ENCODE peak calls at places on chromosomes 5 and 9, in seven cellular contexts. K is cardiac muscle cell; Z is CD8-positive, alpha-beta memory T cell; E is stimulated activated CD8-positive, alpha-beta memory T cell treated with anti-CD3 and anti-CD28 coated beads, Interleukin-4, amount 100 ng/mL, for 4 hours; G is frontal cortex; W is C1 segment of cervical spinal cord; S is RCC 7860. H is an unnamed sample.

GRCh38 chr5:155759252-155759651 is 567.7 kb upstream of the SGCD start:
- DNase-seq in Z (no peak), W (no peak), G (no peak), K (no peak), S (no peak), E (no peak), H (no peak)

GRCh38 chr9:110578896-110579752 is at the start of gene SVEP1:
- DNase-seq in E (no peak), Z (no peak), W (no peak), S (no peak), K (peak; percentile 75), G (peak; percentile 48), H (no peak)

GRCh38 chr5:35046754-35047153 is 995 bp downstream of the AGXT2 start:
- DNase-seq in W (no peak), G (no peak), Z (no peak), S (peak; percentile 94), E (no peak), K (peak; percentile 87), H (no peak)

GRCh38 chr5:116418016-116418415 is 156.6 kb downstream of the SEMA6A start:
- DNase-seq in E (no peak), G (no peak), W (no peak), Z (no peak), K (no peak), S (no peak), H (no peak)

GRCh38 chr5:149221326-149221725 is 50.3 kb upstream of the AFAP1L1 start:
- DNase-seq in S (no peak), E (no peak), Z (no peak), W (no peak), G (no peak), K (peak; percentile 42), H (no peak)

GRCh38 chr9:80503692-80504400 is 932.1 kb downstream of the TLE4 start:
- DNase-seq in S (no peak), K (peak; percentile 2), W (no peak), Z (no peak), E (no peak), G (no peak), H (no peak)

GRCh38 chr9:20513126-20513913 is 109.0 kb downstream of the MLLT3 start:
- DNase-seq in W (no peak), S (no peak), K (no peak), Z (no peak), E (no peak), G (no peak), H (no peak)

GRCh38 chr5:5178121-5178520 is 38.0 kb downstream of the ADAMTS16 start:
- DNase-seq in G (no peak), W (no peak), S (peak; percentile 81), Z (no peak), K (no peak), E (no peak), H (peak; percentile 53)

GRCh38 chr9:104564358-104564757 is 4.6 kb upstream of the OR13C8 start:
- DNase-seq in S (no peak), Z (no peak), W (no peak), G (no peak), K (no peak), E (no peak), H (no peak)

GRCh38 chr9:93480728-93481324 is 27.4 kb upstream of the FAM120AOS start:
- DNase-seq in G (no peak), W (no peak), Z (no peak), S (no peak), K (no peak), E (no peak), H (no peak)

GRCh38 chr9:123324767-123325183 is 31.2 kb upstream of the CRB2 start:
- DNase-seq in G (no peak), Z (no peak), W (no peak), S (no peak), K (no peak), E (no peak), H (no peak)